ENCODE peak calls at places on chromosome 7, in seven cellular contexts. N is cardiac muscle cell, P is transverse colon, M is pancreas, D is lower lobe of right lung, K is Peyer's patch, W is ovary. I is an unnamed sample. For H3K4me1, the result is how much of the 10 kb centered on the place peaks cover.

GRCh38 chr7:19920200-19920599 is 146.8 kb upstream of the TMEM196 start:
- DNase-seq in M (no peak), N (no peak), P (no peak), D (no peak), K (no peak), W (no peak), I (no peak)

GRCh38 chr7:104548861-104549260 is 220.5 kb downstream of the LHFPL3 start:
- DNase-seq in D (no peak), K (no peak), N (peak), M (no peak), P (no peak), W (no peak), I (no peak)

GRCh38 chr7:38461887-38462286 is 169.3 kb downstream of the AMPH start:
- DNase-seq in M (no peak), K (no peak), D (no peak), N (no peak), W (no peak), P (peak), I (no peak)

GRCh38 chr7:28922618-28923331 is 35.4 kb downstream of the TRIL start:
- DNase-seq in D (peak), W (peak), P (peak), K (peak), N (peak), M (peak), I (peak)

GRCh38 chr7:92872701-92873100 is 36.3 kb upstream of the CDK6 start:
- DNase-seq in N (no peak), W (no peak), D (no peak), M (no peak), K (no peak), P (no peak), I (peak)

GRCh38 chr7:32500922-32501341 is 5.6 kb downstream of the AVL9 start:
- DNase-seq in W (no peak), N (no peak), K (no peak), P (no peak), D (no peak), M (no peak), I (no peak)

GRCh38 chr7:156473476-156474240 is 166.9 kb upstream of the RNF32 start:
- DNase-seq in K (no peak), W (peak), D (no peak), M (peak), P (peak), N (peak), I (no peak)

GRCh38 chr7:13241416-13241815 is 554.0 kb downstream of the ARL4A start:
- DNase-seq in M (no peak), K (no peak), D (no peak), P (no peak), W (no peak), N (no peak), I (no peak)

GRCh38 chr7:70693690-70694356 is 438.1 kb upstream of the GALNT17 start:
- DNase-seq in W (peak), N (peak), P (peak), K (no peak), M (peak), D (peak), I (peak)

GRCh38 chr7:136677456-136678365 is 190.7 kb upstream of the CHRM2 start:
- DNase-seq in W (no peak), K (no peak), P (no peak), M (no peak), N (no peak), D (no peak), I (no peak)

GRCh38 chr7:8260871-8261707 is 878 bp downstream of the ICA1 start:
- DNase-seq in W (peak), P (peak), N (peak), K (no peak), D (peak), M (peak), I (peak)

GRCh38 chr7:69395072-69395714 is 203.1 kb upstream of the AUTS2 start:
- DNase-seq in N (no peak), M (peak), K (no peak), D (no peak), P (no peak), W (no peak), I (no peak)

GRCh38 chr7:13077466-13077865 is 390.0 kb downstream of the ARL4A start:
- DNase-seq in D (no peak), N (no peak), W (no peak), P (no peak), K (no peak), M (no peak), I (no peak)

GRCh38 chr7:140676303-140676702 is 3.6 kb downstream of the ADCK2 start:
- DNase-seq in D (no peak), W (no peak), K (peak), M (no peak), N (no peak), P (no peak), I (no peak)

GRCh38 chr7:105389090-105389650 is 449 bp upstream of the SRPK2 start:
- DNase-seq in M (peak), N (peak), P (peak), W (no peak), K (peak), D (peak), I (peak)

GRCh38 chr7:24865994-24866615 is 108.8 kb upstream of the GSDME start:
- DNase-seq in N (no peak), M (no peak), D (no peak), P (no peak), K (no peak), W (no peak), I (no peak)

GRCh38 chr7:106573738-106574137 is 87.2 kb downstream of the CCDC71L start:
- DNase-seq in M (no peak), K (no peak), N (no peak), P (no peak), W (no peak), D (no peak), I (no peak)

GRCh38 chr7:2499181-2499580 is 20.4 kb upstream of the LFNG start:
- DNase-seq in K (no peak), D (no peak), P (no peak), M (no peak), N (no peak), W (no peak), I (no peak)
- H3K4me1 ChIP-seq in K (under half), D (under half), P (under half), M (under half), N (under half), W (under half), I (under half)

GRCh38 chr7:81801532-81801931 is 31.7 kb upstream of the HGF start:
- DNase-seq in K (no peak), W (no peak), M (no peak), N (no peak), D (no peak), P (no peak), I (no peak)
- H3K4me1 ChIP-seq in K (under half), W (under half), M (under half), N (under half), D (under half), P (under half), I (under half)

DNA sequence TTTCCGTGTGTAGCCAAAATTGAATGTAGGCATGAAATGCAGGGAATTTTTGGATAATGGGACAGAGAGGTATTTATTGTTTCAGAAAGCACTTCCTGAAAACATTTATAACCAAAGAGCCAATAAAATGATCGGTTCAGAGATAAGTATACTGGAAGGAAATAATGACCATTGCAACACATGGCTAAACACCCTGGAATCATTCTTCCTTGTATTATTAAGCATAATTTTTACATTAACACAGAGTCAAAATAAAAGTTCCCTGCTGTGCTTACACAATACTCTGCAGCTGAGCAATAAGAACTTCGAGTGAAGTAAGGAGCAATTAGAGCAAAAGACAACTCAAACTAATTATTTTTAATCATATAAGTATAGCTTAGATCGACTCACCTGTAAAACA is 648.3 kb downstream of the TNS3 start:
- DNase-seq in D (no peak), W (no peak), N (no peak), K (no peak), P (no peak), M (no peak), I (no peak)
- H3K4me1 ChIP-seq in D (under half), W (under half), N (under half), K (under half), P (under half), M (under half), I (under half)

DNA sequence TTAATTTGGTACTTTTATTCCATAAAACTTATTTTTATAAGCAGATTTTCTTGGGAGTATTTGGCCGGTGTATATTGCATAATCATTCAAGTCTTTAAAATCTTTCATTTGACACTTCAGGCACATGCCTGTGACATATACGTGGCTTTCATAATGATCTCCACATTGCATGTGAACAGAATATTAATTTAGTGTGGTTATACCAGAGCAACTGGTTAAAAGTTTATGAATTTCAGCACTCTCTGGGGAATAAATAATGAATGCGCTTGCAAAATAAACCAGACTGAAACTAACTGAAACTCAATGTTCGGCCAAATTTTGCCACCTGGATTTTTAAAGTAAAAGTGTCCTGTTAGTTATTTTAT is 242.3 kb downstream of the GLI3 start:
- DNase-seq in P (no peak), N (no peak), D (no peak), M (no peak), W (no peak), K (no peak), I (no peak)
- H3K4me1 ChIP-seq in P (under half), N (under half), D (half or more), M (under half), W (under half), K (under half), I (under half)

GRCh38 chr7:44639701-44640321 is 33.4 kb downstream of the OGDH start:
- DNase-seq in W (peak), D (no peak), N (peak), M (peak), P (no peak), K (no peak), I (peak)

GRCh38 chr7:44638611-44639557 is 32.5 kb downstream of the OGDH start:
- DNase-seq in P (peak), K (peak), N (no peak), M (peak), D (peak), W (peak), I (peak)

GRCh38 chr7:44636041-44636580 is 29.7 kb downstream of the OGDH start:
- DNase-seq in K (no peak), W (no peak), N (no peak), P (no peak), M (no peak), D (no peak), I (no peak)

GRCh38 chr7:44636926-44637325 is 30.5 kb downstream of the OGDH start:
- DNase-seq in D (no peak), P (no peak), W (no peak), M (no peak), N (no peak), K (no peak), I (no peak)

DNA sequence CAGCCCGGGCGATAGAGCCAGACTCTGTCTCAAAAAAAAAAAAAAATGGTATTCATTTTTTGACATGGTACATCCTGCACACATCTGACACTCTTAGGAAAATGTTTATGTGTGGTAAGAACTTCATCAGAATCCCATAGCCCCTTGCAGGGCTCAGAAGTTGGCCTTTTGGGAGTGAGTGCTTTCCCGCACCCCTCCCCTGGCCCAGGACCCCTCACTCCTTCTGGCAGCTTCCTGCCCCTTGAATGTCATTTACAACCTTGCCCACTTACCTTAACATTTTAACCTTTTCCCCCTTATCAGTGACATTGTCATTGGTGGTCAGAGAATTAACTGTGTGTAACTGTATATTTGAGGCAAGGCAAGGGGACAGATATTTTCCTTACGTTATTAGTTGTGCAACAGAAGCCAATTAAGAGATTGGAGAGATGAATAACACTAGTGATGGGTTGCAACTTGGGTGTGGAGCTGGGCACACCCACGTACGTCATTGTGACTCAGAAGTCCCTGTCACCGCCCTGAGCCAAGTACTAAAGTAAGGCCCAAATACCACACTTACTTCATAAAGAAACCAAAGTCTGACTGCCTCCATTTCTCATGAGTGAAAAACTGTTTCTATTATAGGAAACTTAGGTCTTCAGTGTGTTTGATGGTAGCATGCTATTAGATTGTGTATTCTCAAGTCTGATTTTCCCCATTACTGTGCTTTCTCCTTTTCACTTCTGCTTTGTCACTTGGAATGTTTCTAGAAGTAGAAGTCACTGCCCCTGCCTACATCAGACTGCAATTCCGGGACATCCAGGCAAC is 31.6 kb downstream of the OGDH start:
- DNase-seq in N (no peak), K (peak), P (peak), M (no peak), D (no peak), W (no peak), I (no peak)
- H3K4me1 ChIP-seq in N (under half), K (under half), P (half or more), M (half or more), D (half or more), W (under half), I (under half)

DNA sequence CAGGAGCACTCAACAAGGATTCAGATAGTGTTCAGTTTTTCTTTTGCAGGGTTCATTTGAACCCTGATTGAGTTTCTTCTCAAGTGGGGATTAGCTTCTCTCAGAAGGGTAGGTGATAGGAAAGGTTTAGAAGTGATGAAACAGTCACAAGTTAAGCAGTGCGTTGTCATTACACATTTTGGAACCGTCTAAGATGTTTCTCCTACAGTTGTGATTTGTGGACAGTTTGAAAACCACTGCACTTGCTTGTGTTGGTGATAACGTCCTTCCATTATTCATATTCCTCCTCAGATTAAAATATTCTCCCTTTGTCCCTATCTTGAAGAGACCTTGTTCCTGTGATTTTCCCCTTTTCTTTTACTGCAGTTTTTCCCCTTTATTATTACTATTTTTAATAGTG is 2.8 kb downstream of the STMP1 start:
- DNase-seq in N (no peak), M (no peak), W (no peak), P (no peak), D (no peak), K (no peak), I (no peak)
- H3K4me1 ChIP-seq in N (under half), M (under half), W (under half), P (under half), D (under half), K (under half), I (under half)

DNA sequence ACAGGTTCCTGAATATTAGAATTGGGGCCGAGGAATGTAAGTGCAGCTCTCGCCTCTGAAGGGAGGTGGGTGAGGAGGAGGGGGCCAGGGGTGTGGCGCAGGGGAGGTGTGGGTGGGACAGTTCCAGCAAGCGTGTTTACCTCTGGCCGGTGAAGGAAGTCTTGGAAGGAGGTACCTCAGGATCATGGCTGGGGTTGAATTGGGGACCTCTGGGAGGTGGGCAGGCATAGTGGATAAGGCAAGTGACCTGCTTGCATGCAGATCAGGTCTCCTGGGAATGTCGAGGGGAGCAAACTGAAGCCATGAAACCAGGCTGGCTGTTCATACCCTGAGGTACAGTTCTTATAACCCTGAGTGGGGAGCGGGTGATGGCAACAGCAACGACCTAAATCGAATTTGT is 2.0 kb downstream of the ZNF775 start:
- DNase-seq in M (no peak), K (no peak), N (no peak), D (no peak), P (no peak), W (no peak), I (no peak)
- H3K4me1 ChIP-seq in M (under half), K (under half), N (under half), D (under half), P (half or more), W (under half), I (under half)

GRCh38 chr7:44618045-44618444 is 11.6 kb downstream of the OGDH start:
- DNase-seq in K (no peak), P (no peak), D (no peak), M (no peak), W (no peak), N (no peak), I (no peak)
- H3K4me1 ChIP-seq in K (under half), P (under half), D (half or more), M (under half), W (under half), N (under half), I (under half)

DNA sequence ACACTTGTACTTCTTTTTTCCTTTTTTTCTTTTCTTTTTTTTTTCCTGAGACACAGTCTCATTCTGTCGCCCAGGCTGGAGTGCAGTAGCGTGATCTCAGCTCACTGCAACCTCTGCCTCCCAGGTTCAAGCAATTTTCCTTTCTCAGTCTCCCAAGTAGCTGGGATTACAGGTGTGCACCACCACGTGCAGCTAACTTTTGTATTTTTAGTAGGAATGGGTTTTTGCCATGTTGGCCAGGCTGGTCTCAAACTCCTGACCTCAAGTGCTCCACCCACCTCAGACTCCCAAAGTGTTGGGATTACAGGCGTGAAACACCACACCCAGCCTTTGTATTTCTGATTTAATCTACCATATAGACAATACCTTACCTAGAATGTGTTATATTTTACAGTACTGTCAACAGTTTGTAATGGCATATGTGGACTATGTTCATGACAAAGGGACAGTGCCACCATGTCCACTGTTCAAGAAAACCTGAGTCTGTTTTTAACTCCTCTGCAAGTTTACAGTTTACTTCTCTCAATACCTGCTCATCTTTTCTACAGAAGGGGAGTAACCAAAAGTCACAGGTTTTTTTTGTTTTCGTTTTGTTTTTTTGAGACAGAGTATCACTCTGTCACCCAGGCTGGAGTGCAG is 223.8 kb upstream of the KLF14 start:
- DNase-seq in K (no peak), M (no peak), W (no peak), D (no peak), N (no peak), P (no peak), I (no peak)
- H3K4me1 ChIP-seq in K (under half), M (under half), W (under half), D (half or more), N (under half), P (under half), I (under half)

DNA sequence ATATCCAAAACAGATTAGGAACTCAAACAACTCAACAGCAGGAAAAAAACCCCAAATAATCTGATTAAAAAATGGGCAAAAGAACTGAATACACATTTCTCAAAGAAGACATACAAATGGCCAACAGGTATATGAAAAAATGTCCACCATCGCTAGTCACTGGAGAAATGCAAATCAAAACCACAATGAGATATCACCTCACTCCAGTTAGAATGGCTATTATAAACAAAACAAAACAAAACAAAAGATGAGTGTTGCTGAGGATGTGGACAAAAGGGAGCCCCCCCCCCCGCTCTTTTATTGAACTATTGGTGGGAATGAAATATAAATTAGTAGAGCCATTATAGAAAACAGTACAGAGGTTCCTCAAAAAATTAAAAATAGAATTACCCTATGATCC is 77.8 kb upstream of the RHEB start:
- DNase-seq in K (no peak), N (no peak), D (no peak), W (no peak), M (no peak), P (no peak), I (no peak)
- H3K4me1 ChIP-seq in K (under half), N (under half), D (under half), W (under half), M (under half), P (under half), I (under half)